ENCODE peak calls at places on chromosome 10, in seven cellular contexts. W is activated CD4-positive, CD25-positive, alpha-beta regulatory T cell; E is head of caudate nucleus; G is heart right ventricle; J is spleen; M is NCI-H2081; P is NCI-H146. H is an unnamed sample.

GRCh38 chr10:21526184-21526951 is 886 bp upstream of the SKIDA1 start:
- DNase-seq in J (peak; percentile 91), E (peak; percentile 53), M (peak; percentile 80), P (peak; percentile 96), G (peak; percentile 87), W (peak; percentile 19), H (peak; percentile 43)

GRCh38 chr10:64080071-64080470 is 558.9 kb downstream of the REEP3 start:
- DNase-seq in M (no peak), W (no peak), E (no peak), G (no peak), J (no peak), P (no peak), H (no peak)

GRCh38 chr10:118723467-118723866 is 31.3 kb downstream of the CACUL1 start:
- DNase-seq in W (no peak), J (no peak), P (no peak), E (no peak), M (no peak), G (no peak), H (no peak)

GRCh38 chr10:124731551-124731950 is 12.6 kb downstream of the FAM53B start:
- DNase-seq in E (no peak), G (no peak), J (peak; percentile 73), P (no peak), M (no peak), W (no peak), H (no peak)

GRCh38 chr10:117533507-117534281 is 8.9 kb upstream of the EMX2 start:
- DNase-seq in G (no peak), J (no peak), M (no peak), W (no peak), E (no peak), P (peak; percentile 11), H (no peak)

GRCh38 chr10:77392851-77393250 is 244.8 kb downstream of the KCNMA1 start:
- DNase-seq in M (peak; percentile 14), E (no peak), W (no peak), J (no peak), G (no peak), P (peak; percentile 82), H (no peak)

GRCh38 chr10:110893559-110894179 is 21.9 kb downstream of the PDCD4 start:
- DNase-seq in E (no peak), J (no peak), P (peak; percentile 44), W (no peak), G (no peak), M (peak; percentile 5), H (no peak)

GRCh38 chr10:114397651-114398145 is 6.6 kb downstream of the AFAP1L2 start:
- DNase-seq in W (no peak), G (no peak), M (no peak), E (no peak), J (no peak), P (no peak), H (no peak)

GRCh38 chr10:110497438-110498086 is at the start of gene DUSP5:
- DNase-seq in W (peak; percentile 89), M (peak; percentile 79), P (peak; percentile 88), J (peak; percentile 98), G (peak; percentile 94), E (peak; percentile 90), H (peak; percentile 85)

GRCh38 chr10:31133628-31134302 is 102.1 kb upstream of the ZNF438 start:
- DNase-seq in P (peak; percentile 65), J (peak; percentile 93), E (peak; percentile 68), M (peak; percentile 64), G (peak; percentile 89), W (peak; percentile 39), H (peak; percentile 58)

GRCh38 chr10:44956176-44956575 is 3.4 kb upstream of the RASSF4 start:
- DNase-seq in P (no peak), E (peak; percentile 8), M (no peak), G (peak; percentile 2), W (no peak), J (peak; percentile 15), H (no peak)

GRCh38 chr10:3281911-3282310 is 109.3 kb upstream of the PITRM1 start:
- DNase-seq in W (no peak), G (no peak), P (no peak), M (no peak), J (no peak), E (no peak), H (no peak)

GRCh38 chr10:132614431-132615341 is 77.1 kb downstream of the INPP5A start:
- DNase-seq in J (peak; percentile 59), E (no peak), G (no peak), W (no peak), M (no peak), P (no peak), H (no peak)

GRCh38 chr10:91422915-91423314 is 12.8 kb downstream of the HECTD2 start:
- DNase-seq in W (no peak), E (no peak), J (no peak), P (no peak), G (no peak), M (no peak), H (no peak)

GRCh38 chr10:88670497-88670896 is 6.3 kb downstream of the LIPF start:
- DNase-seq in M (no peak), G (no peak), P (no peak), J (no peak), W (no peak), E (no peak), H (no peak)

GRCh38 chr10:120521880-120522279 is 64.9 kb downstream of the PLPP4 start:
- DNase-seq in E (no peak), J (no peak), W (no peak), G (no peak), M (no peak), P (no peak), H (no peak)

GRCh38 chr10:32680803-32681557 is 235.0 kb downstream of the CCDC7 start:
- DNase-seq in J (no peak), M (no peak), W (no peak), E (no peak), G (no peak), P (no peak), H (no peak)

GRCh38 chr10:85916192-85916747 is 450.3 kb downstream of the GRID1 start:
- DNase-seq in M (no peak), W (no peak), E (no peak), P (peak; percentile 56), J (no peak), G (no peak), H (no peak)